ENCODE peak calls at places on chromosomes 11 and 22, in six cellular contexts. O is breast epithelium, E is HCT116, X is spleen, I is H1, W is HepG2. B is an unnamed sample. For H3K9me3, the result is how much of the 10 kb centered on the place peaks cover.

GRCh38 chr22:45627489-45628233 is 44.0 kb upstream of the ATXN10 start:
- DNase-seq in W (peak), O (no peak), E (no peak), I (no peak), X (peak), B (no peak)

GRCh38 chr22:45785458-45785857 is 113.8 kb downstream of the ATXN10 start:
- DNase-seq in E (no peak), O (no peak), X (no peak), I (no peak), W (peak), B (peak)

GRCh38 chr11:111465400-111465799 is 46.8 kb downstream of the BTG4 start:
- DNase-seq in W (no peak), I (no peak), X (no peak), E (no peak), O (no peak), B (no peak)

GRCh38 chr22:26330971-26331625 is 98.0 kb upstream of the ASPHD2 start:
- DNase-seq in X (no peak), W (peak), I (peak), O (peak), E (peak), B (peak)

GRCh38 chr11:10381730-10382129 is 73.3 kb upstream of the AMPD3 start:
- DNase-seq in X (no peak), I (no peak), O (no peak), W (no peak), E (no peak), B (no peak)

GRCh38 chr11:47451990-47452389 is 3.1 kb upstream of the RAPSN start:
- DNase-seq in W (no peak), I (no peak), E (no peak), X (no peak), O (no peak), B (no peak)

GRCh38 chr22:22431271-22432220 is 77.0 kb downstream of the ZNF280B start:
- DNase-seq in I (peak), X (peak), W (peak), E (peak), O (no peak), B (peak)

GRCh38 chr22:45538284-45538683 is 35.6 kb downstream of the FBLN1 start:
- DNase-seq in X (no peak), O (peak), W (no peak), E (no peak), I (no peak), B (peak)

GRCh38 chr11:73265853-73266643 is 6.1 kb upstream of the P2RY6 start:
- DNase-seq in O (no peak), X (no peak), E (no peak), I (no peak), W (no peak), B (no peak)

GRCh38 chr11:911031-911889 is 650 bp upstream of the CHID1 start:
- DNase-seq in O (no peak), E (no peak), X (peak), I (no peak), W (no peak), B (no peak)

GRCh38 chr11:19853016-19853415 is 140.4 kb downstream of the NAV2 start:
- DNase-seq in I (no peak), O (no peak), X (no peak), E (no peak), W (no peak), B (no peak)
- H3K27ac ChIP-seq in I (no peak), O (no peak), X (no peak), E (no peak), W (no peak), B (no peak)

GRCh38 chr11:69449320-69450063 is 32.0 kb upstream of the LINC01488 start:
- DNase-seq in I (no peak), O (no peak), E (no peak), W (peak), X (peak), B (no peak)
- TF ChIP-seq POLR2AphosphoS5 in I (no peak), O (peak), E (no peak), W (no peak), X (peak), B (no peak)

GRCh38 chr11:129102756-129103155 is 89.4 kb downstream of the ARHGAP32 start:
- DNase-seq in E (no peak), X (no peak), W (no peak), I (no peak), O (no peak), B (no peak)
- H3K9me3 ChIP-seq in E (under half), X (half or more), W (under half), I (under half), O (under half), B (under half)

GRCh38 chr22:28956506-28956905 is 73.1 kb downstream of the ZNRF3 start:
- DNase-seq in I (no peak), W (no peak), X (no peak), E (no peak), O (no peak), B (no peak)

GRCh38 chr22:28967163-28967562 is 83.8 kb downstream of the ZNRF3 start:
- DNase-seq in I (no peak), W (no peak), O (no peak), X (no peak), E (no peak), B (no peak)

GRCh38 chr22:28963362-28963761 is 80.0 kb downstream of the ZNRF3 start:
- DNase-seq in O (no peak), X (no peak), E (no peak), I (no peak), W (no peak), B (no peak)

GRCh38 chr22:28958611-28959010 is 75.2 kb downstream of the ZNRF3 start:
- DNase-seq in O (no peak), E (no peak), W (no peak), I (no peak), X (no peak), B (no peak)

DNA sequence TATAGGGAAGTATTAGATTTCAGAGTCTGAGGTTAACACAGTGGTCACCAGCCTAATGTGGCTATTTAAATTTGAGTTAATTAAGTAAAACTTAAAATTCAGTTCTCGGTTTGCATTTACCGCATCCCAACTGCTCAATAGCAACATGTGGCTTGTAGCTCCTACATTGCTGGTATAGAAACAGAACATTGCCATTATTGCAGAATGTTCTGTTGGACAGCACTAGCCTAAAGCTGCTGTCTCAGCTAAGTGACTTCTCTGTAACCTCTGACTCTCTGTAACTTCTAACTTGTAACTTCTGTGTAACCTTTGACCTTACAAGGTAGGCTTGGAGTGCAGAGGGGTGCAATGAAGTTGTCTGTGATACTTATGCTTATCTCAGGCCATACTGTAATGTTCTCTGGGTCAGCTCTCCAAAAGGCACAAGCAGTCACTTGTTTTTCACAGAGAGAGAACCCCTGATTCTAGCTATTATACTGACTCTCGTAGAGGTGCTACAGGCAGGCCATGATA is 78.7 kb downstream of the ZNRF3 start:
- DNase-seq in O (no peak), E (no peak), I (no peak), X (no peak), W (no peak), B (no peak)
- H3K27ac ChIP-seq in O (no peak), E (no peak), I (no peak), X (no peak), W (no peak), B (no peak)

DNA sequence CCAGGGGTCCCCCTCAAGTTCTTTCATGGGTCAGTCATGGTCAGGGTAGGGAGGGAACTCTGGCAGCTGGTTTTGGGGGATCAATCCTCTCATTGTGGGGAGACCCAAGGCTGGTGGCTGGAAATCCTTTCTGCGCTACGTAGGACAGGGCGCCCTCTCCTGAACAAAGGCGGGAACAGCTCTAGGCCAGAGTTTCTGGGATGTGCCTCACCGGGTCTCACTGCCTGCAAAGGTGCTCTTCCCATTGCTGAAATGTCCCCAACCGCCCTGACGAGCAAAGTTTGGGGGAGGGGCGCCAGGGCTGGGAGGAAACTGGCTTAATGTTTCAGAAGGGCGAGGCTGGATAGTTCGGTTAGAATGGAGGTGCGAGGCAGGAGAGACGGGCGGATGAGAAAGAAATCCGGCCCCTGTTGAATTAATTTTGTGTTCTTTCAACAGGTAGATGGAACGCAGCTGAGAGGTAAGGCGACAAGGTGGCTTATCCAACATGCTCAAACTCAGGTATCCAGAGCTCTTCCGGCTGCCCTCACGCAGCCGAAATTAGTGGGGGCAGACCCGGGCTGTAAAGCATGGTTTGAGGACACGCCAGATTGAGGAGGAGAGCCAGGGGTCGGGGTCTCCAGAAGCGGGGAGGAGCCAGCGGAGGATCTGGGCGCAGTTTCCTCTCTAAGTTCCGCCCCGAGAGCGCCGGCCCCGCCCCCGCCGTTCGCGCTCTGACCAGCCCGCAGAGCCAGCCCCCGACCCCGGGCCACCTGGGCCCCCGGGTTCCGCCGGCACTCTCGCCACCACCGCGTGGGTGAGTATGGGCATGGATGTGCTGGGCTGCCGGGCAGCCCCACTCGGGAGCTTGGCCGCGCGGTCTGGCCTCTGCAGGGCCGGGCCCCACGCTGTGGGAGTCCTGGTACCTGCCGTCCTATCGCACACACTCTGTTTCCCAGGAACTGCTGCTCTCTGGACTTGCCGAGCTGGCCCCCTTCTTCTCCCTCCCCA is at the start of gene PGAP2:
- DNase-seq in W (peak), I (peak), X (peak), E (peak), O (peak), B (peak)
- TF ChIP-seq POLR2AphosphoS5 in W (peak), I (no peak), X (peak), E (peak), O (no peak), B (peak)

GRCh38 chr11:94815705-94816344 is 47.7 kb downstream of the AMOTL1 start:
- DNase-seq in W (no peak), O (no peak), E (peak), I (no peak), X (no peak), B (no peak)
- H3K9me3 ChIP-seq in W (under half), O (under half), E (under half), I (under half), X (under half), B (under half)

DNA sequence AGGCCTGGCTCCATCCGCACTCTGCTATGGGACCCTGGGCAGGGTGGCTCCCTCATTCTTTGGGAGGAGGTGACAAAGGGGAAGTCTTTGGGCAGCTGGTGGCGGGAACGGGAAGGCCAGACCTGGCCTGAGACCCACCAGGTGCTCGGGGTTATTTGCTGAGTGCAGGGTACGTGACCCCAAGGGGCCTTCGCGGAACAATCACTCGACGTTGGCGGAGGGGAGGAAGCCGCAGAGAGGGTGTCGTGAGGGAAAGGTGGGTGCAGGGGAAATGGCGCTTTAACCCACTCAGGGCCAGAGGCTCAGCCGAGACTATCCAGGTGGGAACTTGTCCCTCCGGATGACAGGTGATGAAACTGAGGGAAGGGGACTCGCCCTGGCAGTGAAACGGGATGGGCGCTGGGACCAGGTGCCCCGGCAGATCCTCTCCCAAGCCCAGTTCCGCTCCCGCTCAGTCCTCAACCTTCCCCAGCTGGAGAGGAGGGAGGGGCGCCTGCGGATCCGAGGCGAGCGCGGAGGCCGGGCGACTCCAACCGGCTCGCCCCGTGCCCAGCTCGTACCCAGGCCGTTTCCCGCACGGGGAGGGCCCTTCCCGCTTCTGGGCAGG is 911 bp downstream of the A4GALT start:
- DNase-seq in E (no peak), O (no peak), I (no peak), X (no peak), W (no peak), B (no peak)
- H3K27ac ChIP-seq in E (peak), O (peak), I (no peak), X (peak), W (no peak), B (peak)

GRCh38 chr11:96168623-96169022 is 174.4 kb downstream of the MAML2 start:
- DNase-seq in I (no peak), E (no peak), O (peak), X (no peak), W (no peak), B (peak)
- TF ChIP-seq POLR2AphosphoS5 in I (no peak), E (no peak), O (peak), X (no peak), W (no peak), B (peak)

DNA sequence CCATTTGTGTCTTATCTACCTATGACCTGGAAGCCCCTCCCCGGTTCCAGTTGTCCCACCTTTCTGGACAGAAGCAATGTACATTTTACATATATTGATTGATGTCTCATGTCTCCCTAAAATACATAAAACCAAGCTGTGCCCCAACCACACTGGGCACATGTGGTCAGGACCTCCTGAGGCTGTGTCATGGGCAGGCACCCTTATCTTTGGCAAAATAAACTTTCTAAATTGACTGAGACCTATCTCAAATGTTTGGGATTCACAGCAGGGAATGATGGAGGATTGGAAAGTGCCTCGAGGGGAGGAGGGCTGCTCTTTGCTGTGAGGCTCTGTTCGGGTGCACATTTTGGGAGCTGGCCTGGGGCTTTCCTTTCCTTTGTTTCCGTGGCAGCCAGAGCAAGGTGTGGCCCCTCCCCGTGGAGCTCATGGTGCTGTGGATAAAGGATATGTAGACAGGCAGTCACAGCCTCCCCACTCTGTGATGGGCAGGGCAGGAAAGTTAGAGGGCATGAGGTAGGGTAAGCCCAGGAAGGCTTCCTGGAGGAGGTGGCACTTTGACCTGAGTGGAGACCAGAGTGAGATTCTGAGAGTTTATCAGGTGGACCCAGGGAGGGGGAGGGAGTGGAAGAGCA is 615.6 kb downstream of the TBC1D22A start:
- DNase-seq in W (no peak), I (no peak), X (no peak), O (no peak), E (no peak), B (no peak)
- H3K9me3 ChIP-seq in W (under half), I (half or more), X (under half), O (under half), E (under half), B (under half)

B was measured in prostate gland.